ENCODE peak calls at places on chromosome 14, in nine cellular contexts. One of them, this sample, is unnamed.

GRCh38 chr14:34997762-34998161 is 15.0 kb downstream of the SRP54 start:
- DNase-seq in GM06990: no peak
- DNase-seq in H9: no peak
- DNase-seq in fibroblast of villous mesenchyme: peak
- DNase-seq in bronchial epithelial cell: no peak
- DNase-seq in activated CD8-positive, alpha-beta T cell treated with anti-CD3 and anti-CD28 coated beads for 36 hours: no peak
- DNase-seq in OCI-LY7: no peak
- DNase-seq in astrocyte of the cerebellum: peak
- DNase-seq in hepatocyte: no peak
- DNase-seq in this sample: no peak

GRCh38 chr14:99395904-99396530 is 84.6 kb downstream of the SETD3 start:
- DNase-seq in GM06990: no peak
- DNase-seq in fibroblast of villous mesenchyme: peak
- DNase-seq in H9: no peak
- DNase-seq in hepatocyte: no peak
- DNase-seq in OCI-LY7: no peak
- DNase-seq in activated CD8-positive, alpha-beta T cell treated with anti-CD3 and anti-CD28 coated beads for 36 hours: peak
- DNase-seq in bronchial epithelial cell: peak
- DNase-seq in astrocyte of the cerebellum: peak
- DNase-seq in this sample: no peak

GRCh38 chr14:30264161-30264560 is 294.8 kb upstream of the G2E3 start:
- DNase-seq in hepatocyte: no peak
- DNase-seq in bronchial epithelial cell: no peak
- DNase-seq in OCI-LY7: no peak
- DNase-seq in activated CD8-positive, alpha-beta T cell treated with anti-CD3 and anti-CD28 coated beads for 36 hours: no peak
- DNase-seq in H9: no peak
- DNase-seq in astrocyte of the cerebellum: no peak
- DNase-seq in GM06990: no peak
- DNase-seq in fibroblast of villous mesenchyme: no peak
- DNase-seq in this sample: no peak

GRCh38 chr14:94322648-94323570 is at the start of gene SERPINA6:
- DNase-seq in astrocyte of the cerebellum: peak
- DNase-seq in hepatocyte: peak
- DNase-seq in bronchial epithelial cell: no peak
- DNase-seq in activated CD8-positive, alpha-beta T cell treated with anti-CD3 and anti-CD28 coated beads for 36 hours: no peak
- DNase-seq in H9: no peak
- DNase-seq in GM06990: no peak
- DNase-seq in fibroblast of villous mesenchyme: peak
- DNase-seq in OCI-LY7: no peak
- DNase-seq in this sample: no peak

GRCh38 chr14:104560586-104560945 is 19.0 kb upstream of the C14orf180 start:
- DNase-seq in hepatocyte: no peak
- DNase-seq in H9: no peak
- DNase-seq in GM06990: no peak
- DNase-seq in astrocyte of the cerebellum: no peak
- DNase-seq in OCI-LY7: no peak
- DNase-seq in activated CD8-positive, alpha-beta T cell treated with anti-CD3 and anti-CD28 coated beads for 36 hours: no peak
- DNase-seq in bronchial epithelial cell: no peak
- DNase-seq in fibroblast of villous mesenchyme: no peak
- DNase-seq in this sample: no peak

GRCh38 chr14:100025111-100025510 is 40.1 kb upstream of the EVL start:
- DNase-seq in H9: peak
- DNase-seq in fibroblast of villous mesenchyme: peak
- DNase-seq in OCI-LY7: peak
- DNase-seq in GM06990: peak
- DNase-seq in astrocyte of the cerebellum: no peak
- DNase-seq in activated CD8-positive, alpha-beta T cell treated with anti-CD3 and anti-CD28 coated beads for 36 hours: peak
- DNase-seq in bronchial epithelial cell: peak
- DNase-seq in hepatocyte: peak
- DNase-seq in this sample: peak

GRCh38 chr14:70897475-70897874 is 9.8 kb upstream of the PCNX1 start:
- DNase-seq in GM06990: no peak
- DNase-seq in hepatocyte: no peak
- DNase-seq in OCI-LY7: no peak
- DNase-seq in H9: no peak
- DNase-seq in bronchial epithelial cell: no peak
- DNase-seq in activated CD8-positive, alpha-beta T cell treated with anti-CD3 and anti-CD28 coated beads for 36 hours: no peak
- DNase-seq in astrocyte of the cerebellum: peak
- DNase-seq in fibroblast of villous mesenchyme: peak
- DNase-seq in this sample: no peak

GRCh38 chr14:64541971-64542838 is 1.7 kb downstream of the HSPA2 start:
- DNase-seq in hepatocyte: no peak
- DNase-seq in bronchial epithelial cell: no peak
- DNase-seq in GM06990: peak
- DNase-seq in activated CD8-positive, alpha-beta T cell treated with anti-CD3 and anti-CD28 coated beads for 36 hours: peak
- DNase-seq in OCI-LY7: no peak
- DNase-seq in H9: no peak
- DNase-seq in astrocyte of the cerebellum: no peak
- DNase-seq in fibroblast of villous mesenchyme: no peak
- DNase-seq in this sample: no peak

GRCh38 chr14:95023886-95024285 is 133.4 kb downstream of the DICER1 start:
- DNase-seq in activated CD8-positive, alpha-beta T cell treated with anti-CD3 and anti-CD28 coated beads for 36 hours: no peak
- DNase-seq in bronchial epithelial cell: no peak
- DNase-seq in fibroblast of villous mesenchyme: peak
- DNase-seq in OCI-LY7: no peak
- DNase-seq in hepatocyte: peak
- DNase-seq in H9: no peak
- DNase-seq in astrocyte of the cerebellum: no peak
- DNase-seq in GM06990: no peak
- DNase-seq in this sample: no peak

GRCh38 chr14:20662968-20663731 is 21.2 kb upstream of the RNASE4 start:
- DNase-seq in bronchial epithelial cell: peak
- DNase-seq in activated CD8-positive, alpha-beta T cell treated with anti-CD3 and anti-CD28 coated beads for 36 hours: peak
- DNase-seq in H9: peak
- DNase-seq in astrocyte of the cerebellum: no peak
- DNase-seq in hepatocyte: peak
- DNase-seq in GM06990: peak
- DNase-seq in fibroblast of villous mesenchyme: peak
- DNase-seq in OCI-LY7: peak
- DNase-seq in this sample: peak
- TF ChIP-seq CTCF in bronchial epithelial cell: peak
- TF ChIP-seq CTCF in activated CD8-positive, alpha-beta T cell treated with anti-CD3 and anti-CD28 coated beads for 36 hours: peak
- TF ChIP-seq CTCF in H9: peak
- TF ChIP-seq CTCF in astrocyte of the cerebellum: peak
- TF ChIP-seq CTCF in hepatocyte: peak
- TF ChIP-seq CTCF in GM06990: peak
- TF ChIP-seq CTCF in fibroblast of villous mesenchyme: peak
- TF ChIP-seq CTCF in OCI-LY7: peak
- TF ChIP-seq CTCF in this sample: peak

GRCh38 chr14:91254456-91254855 is 10.0 kb upstream of the GPR68 start:
- DNase-seq in OCI-LY7: peak
- DNase-seq in activated CD8-positive, alpha-beta T cell treated with anti-CD3 and anti-CD28 coated beads for 36 hours: peak
- DNase-seq in fibroblast of villous mesenchyme: no peak
- DNase-seq in GM06990: no peak
- DNase-seq in bronchial epithelial cell: no peak
- DNase-seq in astrocyte of the cerebellum: no peak
- DNase-seq in hepatocyte: no peak
- DNase-seq in H9: no peak
- DNase-seq in this sample: no peak

GRCh38 chr14:91255026-91255695 is 10.7 kb upstream of the GPR68 start:
- DNase-seq in hepatocyte: no peak
- DNase-seq in activated CD8-positive, alpha-beta T cell treated with anti-CD3 and anti-CD28 coated beads for 36 hours: no peak
- DNase-seq in OCI-LY7: no peak
- DNase-seq in GM06990: no peak
- DNase-seq in fibroblast of villous mesenchyme: peak
- DNase-seq in H9: no peak
- DNase-seq in astrocyte of the cerebellum: no peak
- DNase-seq in bronchial epithelial cell: no peak
- DNase-seq in this sample: no peak

GRCh38 chr14:91250912-91251311 is 6.4 kb upstream of the GPR68 start:
- DNase-seq in H9: no peak
- DNase-seq in fibroblast of villous mesenchyme: no peak
- DNase-seq in activated CD8-positive, alpha-beta T cell treated with anti-CD3 and anti-CD28 coated beads for 36 hours: no peak
- DNase-seq in OCI-LY7: no peak
- DNase-seq in astrocyte of the cerebellum: no peak
- DNase-seq in GM06990: no peak
- DNase-seq in bronchial epithelial cell: no peak
- DNase-seq in hepatocyte: no peak
- DNase-seq in this sample: no peak

GRCh38 chr14:91253795-91254323 is 9.4 kb upstream of the GPR68 start:
- DNase-seq in astrocyte of the cerebellum: no peak
- DNase-seq in fibroblast of villous mesenchyme: no peak
- DNase-seq in bronchial epithelial cell: no peak
- DNase-seq in hepatocyte: no peak
- DNase-seq in activated CD8-positive, alpha-beta T cell treated with anti-CD3 and anti-CD28 coated beads for 36 hours: no peak
- DNase-seq in H9: no peak
- DNase-seq in OCI-LY7: no peak
- DNase-seq in GM06990: no peak
- DNase-seq in this sample: no peak

DNA sequence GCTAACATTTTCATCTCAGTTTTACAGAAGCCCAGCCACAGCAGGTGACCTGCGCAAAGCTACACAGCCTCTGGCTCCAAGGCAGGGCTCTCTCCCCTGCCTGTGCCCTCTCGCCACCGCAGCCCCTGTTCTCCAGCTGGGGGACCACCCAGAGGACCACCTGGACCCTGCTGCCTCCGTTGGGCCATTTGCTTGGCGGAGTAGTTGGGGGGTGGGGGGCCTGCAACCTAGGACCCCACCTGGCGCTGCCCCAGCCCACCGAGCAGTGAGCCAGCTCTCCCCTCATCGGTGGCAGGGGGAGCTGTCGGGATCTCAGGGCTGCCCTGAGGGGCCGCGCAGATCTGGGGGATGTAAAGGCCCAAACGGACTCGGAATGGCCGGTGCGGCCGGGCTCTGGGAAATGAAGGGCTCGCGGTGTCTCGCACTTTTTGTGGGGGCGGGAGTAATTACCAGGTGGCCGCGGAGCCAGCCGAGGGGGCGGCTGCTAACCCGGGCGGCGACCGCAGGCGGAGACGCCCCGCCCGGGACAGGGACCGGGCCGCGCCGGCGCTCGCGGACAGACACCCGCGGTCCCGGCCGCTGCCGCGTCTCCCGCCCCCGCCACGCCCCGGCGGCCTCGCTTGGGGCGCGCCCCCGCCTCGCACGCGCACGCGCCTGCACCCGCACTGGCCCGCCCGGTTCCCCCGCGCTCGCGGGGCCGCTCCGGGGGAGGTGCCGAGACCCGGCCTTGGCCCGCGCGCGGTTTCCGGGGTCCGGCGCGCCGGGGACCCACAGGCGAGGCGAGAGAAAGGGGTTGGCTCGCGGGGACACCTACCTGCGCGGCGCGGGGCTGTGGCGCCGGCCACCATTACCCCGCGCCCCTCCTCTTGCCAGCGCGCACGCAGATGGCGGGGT is 8.6 kb upstream of the GPR68 start:
- DNase-seq in hepatocyte: peak
- DNase-seq in astrocyte of the cerebellum: no peak
- DNase-seq in fibroblast of villous mesenchyme: no peak
- DNase-seq in OCI-LY7: peak
- DNase-seq in GM06990: peak
- DNase-seq in H9: peak
- DNase-seq in activated CD8-positive, alpha-beta T cell treated with anti-CD3 and anti-CD28 coated beads for 36 hours: peak
- DNase-seq in bronchial epithelial cell: no peak
- DNase-seq in this sample: peak
- TF ChIP-seq CTCF in hepatocyte: peak
- TF ChIP-seq CTCF in astrocyte of the cerebellum: peak
- TF ChIP-seq CTCF in fibroblast of villous mesenchyme: peak
- TF ChIP-seq CTCF in OCI-LY7: peak
- TF ChIP-seq CTCF in GM06990: no peak
- TF ChIP-seq CTCF in H9: peak
- TF ChIP-seq CTCF in activated CD8-positive, alpha-beta T cell treated with anti-CD3 and anti-CD28 coated beads for 36 hours: no peak
- TF ChIP-seq CTCF in bronchial epithelial cell: no peak
- TF ChIP-seq CTCF in this sample: no peak

GRCh38 chr14:32230181-32230580 is 27.1 kb upstream of the RNU6-8 start:
- DNase-seq in fibroblast of villous mesenchyme: peak
- DNase-seq in bronchial epithelial cell: peak
- DNase-seq in GM06990: no peak
- DNase-seq in astrocyte of the cerebellum: no peak
- DNase-seq in OCI-LY7: no peak
- DNase-seq in H9: no peak
- DNase-seq in activated CD8-positive, alpha-beta T cell treated with anti-CD3 and anti-CD28 coated beads for 36 hours: no peak
- DNase-seq in hepatocyte: no peak
- DNase-seq in this sample: no peak

GRCh38 chr14:32225378-32225920 is 22.4 kb upstream of the RNU6-8 start:
- DNase-seq in H9: no peak
- DNase-seq in activated CD8-positive, alpha-beta T cell treated with anti-CD3 and anti-CD28 coated beads for 36 hours: no peak
- DNase-seq in fibroblast of villous mesenchyme: no peak
- DNase-seq in OCI-LY7: no peak
- DNase-seq in bronchial epithelial cell: no peak
- DNase-seq in astrocyte of the cerebellum: no peak
- DNase-seq in GM06990: no peak
- DNase-seq in hepatocyte: no peak
- DNase-seq in this sample: no peak

GRCh38 chr14:32226051-32226450 is 23.0 kb upstream of the RNU6-8 start:
- DNase-seq in astrocyte of the cerebellum: no peak
- DNase-seq in fibroblast of villous mesenchyme: no peak
- DNase-seq in GM06990: no peak
- DNase-seq in H9: no peak
- DNase-seq in hepatocyte: no peak
- DNase-seq in activated CD8-positive, alpha-beta T cell treated with anti-CD3 and anti-CD28 coated beads for 36 hours: no peak
- DNase-seq in OCI-LY7: no peak
- DNase-seq in bronchial epithelial cell: peak
- DNase-seq in this sample: no peak

GRCh38 chr14:32230695-32231280 is 27.7 kb upstream of the RNU6-8 start:
- DNase-seq in H9: no peak
- DNase-seq in astrocyte of the cerebellum: no peak
- DNase-seq in bronchial epithelial cell: peak
- DNase-seq in fibroblast of villous mesenchyme: peak
- DNase-seq in GM06990: no peak
- DNase-seq in OCI-LY7: no peak
- DNase-seq in hepatocyte: no peak
- DNase-seq in activated CD8-positive, alpha-beta T cell treated with anti-CD3 and anti-CD28 coated beads for 36 hours: no peak
- DNase-seq in this sample: no peak

DNA sequence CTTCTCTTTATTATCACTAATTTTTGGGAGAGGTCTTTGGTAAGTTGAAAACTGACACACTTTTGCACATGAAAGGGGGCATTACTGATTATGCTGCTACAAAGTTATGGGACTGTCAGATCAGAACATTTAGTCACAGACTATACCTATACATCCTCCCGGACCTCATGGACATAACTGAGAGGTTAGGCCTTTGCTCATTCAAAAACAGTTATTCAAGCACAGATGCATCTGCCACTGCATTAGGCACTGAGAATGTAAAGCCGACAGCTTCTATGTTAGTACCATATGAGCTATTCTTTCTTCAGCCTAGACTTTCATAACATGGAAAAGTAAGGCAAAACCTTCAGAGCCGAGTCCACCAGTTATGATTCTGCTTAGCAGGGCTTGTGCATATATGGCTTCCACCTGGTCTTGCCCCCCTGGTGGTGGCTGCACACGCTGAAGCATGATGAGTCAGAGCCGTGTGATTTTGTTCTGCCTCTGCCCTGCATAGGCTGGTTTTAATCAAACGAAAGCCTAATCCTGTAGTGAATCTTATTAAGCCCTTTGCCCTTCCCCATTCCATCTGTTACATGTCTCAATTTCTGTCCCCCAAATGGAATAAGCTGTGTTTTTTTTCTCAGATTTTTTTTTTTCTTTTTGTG is 21.8 kb upstream of the RNU6-8 start:
- DNase-seq in H9: no peak
- DNase-seq in astrocyte of the cerebellum: peak
- DNase-seq in fibroblast of villous mesenchyme: peak
- DNase-seq in activated CD8-positive, alpha-beta T cell treated with anti-CD3 and anti-CD28 coated beads for 36 hours: peak
- DNase-seq in OCI-LY7: no peak
- DNase-seq in bronchial epithelial cell: peak
- DNase-seq in GM06990: no peak
- DNase-seq in hepatocyte: peak
- DNase-seq in this sample: no peak
- TF ChIP-seq CTCF in H9: peak
- TF ChIP-seq CTCF in astrocyte of the cerebellum: peak
- TF ChIP-seq CTCF in fibroblast of villous mesenchyme: peak
- TF ChIP-seq CTCF in activated CD8-positive, alpha-beta T cell treated with anti-CD3 and anti-CD28 coated beads for 36 hours: peak
- TF ChIP-seq CTCF in OCI-LY7: no peak
- TF ChIP-seq CTCF in bronchial epithelial cell: peak
- TF ChIP-seq CTCF in GM06990: peak
- TF ChIP-seq CTCF in hepatocyte: peak
- TF ChIP-seq CTCF in this sample: no peak

GRCh38 chr14:24141030-24141880 is at the start of gene EMC9:
- DNase-seq in astrocyte of the cerebellum: peak
- DNase-seq in bronchial epithelial cell: peak
- DNase-seq in GM06990: peak
- DNase-seq in OCI-LY7: peak
- DNase-seq in activated CD8-positive, alpha-beta T cell treated with anti-CD3 and anti-CD28 coated beads for 36 hours: peak
- DNase-seq in hepatocyte: peak
- DNase-seq in H9: peak
- DNase-seq in fibroblast of villous mesenchyme: peak
- DNase-seq in this sample: peak
- TF ChIP-seq CTCF in astrocyte of the cerebellum: peak
- TF ChIP-seq CTCF in bronchial epithelial cell: peak
- TF ChIP-seq CTCF in GM06990: peak
- TF ChIP-seq CTCF in OCI-LY7: peak
- TF ChIP-seq CTCF in activated CD8-positive, alpha-beta T cell treated with anti-CD3 and anti-CD28 coated beads for 36 hours: peak
- TF ChIP-seq CTCF in hepatocyte: peak
- TF ChIP-seq CTCF in H9: peak
- TF ChIP-seq CTCF in fibroblast of villous mesenchyme: peak
- TF ChIP-seq CTCF in this sample: no peak

This sample was measured in GM20000.